ENCODE peak calls at places on chromosomes 12 and 14, in ten cellular contexts. W is tibial artery; H is EH; D is mucosa of gallbladder; J is testis; E is SJSA1; P is T47D; Z is choroid plexus epithelial cell; T is CD8-positive, alpha-beta T cell; K is ureter. U is an unnamed sample.

GRCh38 chr14:55846852-55847471 is 267.0 kb downstream of the KTN1 start:
- DNase-seq in W (peak), H (peak), D (no peak), J (no peak), E (peak), P (no peak), Z (no peak), T (no peak), K (peak), U (no peak)

GRCh38 chr14:22887990-22888378 is 5.0 kb downstream of the REM2 start:
- DNase-seq in W (no peak), H (no peak), D (no peak), J (no peak), E (no peak), P (no peak), Z (no peak), T (peak), K (no peak), U (peak)

GRCh38 chr12:42421844-42422779 is 96.1 kb downstream of the PPHLN1 start:
- DNase-seq in W (no peak), H (peak), D (no peak), J (no peak), E (no peak), P (no peak), Z (peak), T (no peak), K (no peak), U (no peak)

GRCh38 chr12:6333566-6333965 is 8.3 kb downstream of the TNFRSF1A start:
- DNase-seq in W (no peak), H (peak), D (no peak), J (no peak), E (peak), P (no peak), Z (peak), T (peak), K (no peak), U (no peak)

GRCh38 chr12:108316153-108316892 is 22.8 kb downstream of the CMKLR1 start:
- DNase-seq in W (no peak), H (no peak), D (no peak), J (no peak), E (no peak), P (no peak), Z (no peak), T (no peak), K (no peak), U (no peak)

GRCh38 chr14:22315336-22315735 is 273.7 kb downstream of the DAD1 start:
- DNase-seq in W (no peak), H (no peak), D (no peak), J (no peak), E (no peak), P (no peak), Z (no peak), T (no peak), K (no peak), U (no peak)

GRCh38 chr12:54273981-54274380 is 5.9 kb downstream of the CBX5 start:
- DNase-seq in W (no peak), H (no peak), D (no peak), J (no peak), E (no peak), P (no peak), Z (no peak), T (no peak), K (no peak), U (no peak)

GRCh38 chr14:93430319-93430801 is 379 bp upstream of the UNC79 start:
- DNase-seq in W (no peak), H (no peak), D (no peak), J (peak), E (no peak), P (peak), Z (peak), T (no peak), K (no peak), U (no peak)

GRCh38 chr12:1929985-1930815 is 11.7 kb upstream of the CACNA2D4 start:
- DNase-seq in W (no peak), H (no peak), D (no peak), J (peak), E (no peak), P (no peak), Z (no peak), T (no peak), K (peak), U (no peak)

GRCh38 chr14:80200093-80200492 is 11.2 kb downstream of the DIO2 start:
- DNase-seq in W (no peak), H (no peak), D (no peak), J (no peak), E (no peak), P (no peak), Z (no peak), T (no peak), K (no peak), U (no peak)

GRCh38 chr14:51806624-51807023 is 53.8 kb upstream of the GNG2 start:
- DNase-seq in W (no peak), H (no peak), D (no peak), J (no peak), E (no peak), P (no peak), Z (peak), T (no peak), K (no peak), U (no peak)

GRCh38 chr12:96882862-96883261 is 24.2 kb upstream of the NEDD1 start:
- DNase-seq in W (no peak), H (peak), D (no peak), J (no peak), E (peak), P (no peak), Z (peak), T (no peak), K (no peak), U (no peak)

GRCh38 chr14:77375164-77375950 is 1.5 kb downstream of the TMED8 start:
- DNase-seq in W (no peak), H (no peak), D (no peak), J (no peak), E (no peak), P (no peak), Z (no peak), T (no peak), K (no peak), U (no peak)

GRCh38 chr12:34401659-34402227 is 379.4 kb downstream of the ALG10 start:
- DNase-seq in W (peak), H (no peak), D (peak), J (peak), E (no peak), P (no peak), Z (no peak), T (peak), K (peak), U (no peak)

GRCh38 chr14:63542231-63542999 is 762 bp downstream of the PPP2R5E start:
- DNase-seq in W (no peak), H (peak), D (no peak), J (peak), E (peak), P (no peak), Z (no peak), T (no peak), K (no peak), U (peak)

GRCh38 chr14:101215266-101215665 is 311.7 kb upstream of the RTL1 start:
- DNase-seq in W (peak), H (no peak), D (no peak), J (no peak), E (no peak), P (no peak), Z (no peak), T (no peak), K (peak), U (no peak)

GRCh38 chr12:106495354-106495965 is 87.3 kb upstream of the RFX4 start:
- DNase-seq in W (no peak), H (no peak), D (no peak), J (no peak), E (no peak), P (no peak), Z (no peak), T (no peak), K (no peak), U (no peak)

GRCh38 chr12:93434305-93434704 is 7.4 kb downstream of the UBE2N start:
- DNase-seq in W (no peak), H (peak), D (no peak), J (no peak), E (no peak), P (no peak), Z (no peak), T (no peak), K (no peak), U (no peak)

GRCh38 chr12:120639771-120640721 is at the start of gene CABP1:
- DNase-seq in W (no peak), H (peak), D (no peak), J (no peak), E (no peak), P (peak), Z (no peak), T (peak), K (no peak), U (peak)

GRCh38 chr12:14216405-14217294 is 148.8 kb upstream of the ATF7IP start:
- DNase-seq in W (no peak), H (peak), D (no peak), J (no peak), E (peak), P (no peak), Z (peak), T (no peak), K (no peak), U (no peak)

GRCh38 chr14:89417111-89417468 is at the start of gene FOXN3:
- DNase-seq in W (peak), H (peak), D (peak), J (peak), E (peak), P (peak), Z (peak), T (peak), K (peak), U (peak)

GRCh38 chr12:100345020-100345767 is 11.7 kb upstream of the SLC17A8 start:
- DNase-seq in W (no peak), H (no peak), D (no peak), J (no peak), E (no peak), P (no peak), Z (no peak), T (no peak), K (no peak), U (no peak)

GRCh38 chr14:88385212-88386101 is at the start of gene SPATA7:
- DNase-seq in W (peak), H (peak), D (peak), J (peak), E (peak), P (peak), Z (peak), T (peak), K (peak), U (peak)

GRCh38 chr14:93970589-93970966 is 5.8 kb downstream of the ASB2 start:
- DNase-seq in W (no peak), H (no peak), D (no peak), J (no peak), E (no peak), P (peak), Z (no peak), T (peak), K (no peak), U (peak)

GRCh38 chr12:43102506-43103269 is 449.3 kb downstream of the ADAMTS20 start:
- DNase-seq in W (no peak), H (no peak), D (no peak), J (no peak), E (peak), P (no peak), Z (no peak), T (no peak), K (no peak), U (no peak)

GRCh38 chr12:130775953-130776856 is 60.1 kb upstream of the RIMBP2 start:
- DNase-seq in W (peak), H (peak), D (peak), J (peak), E (peak), P (peak), Z (peak), T (peak), K (peak), U (peak)

GRCh38 chr14:103267226-103267625 is 66.8 kb upstream of the EIF5 start:
- DNase-seq in W (no peak), H (no peak), D (no peak), J (no peak), E (no peak), P (no peak), Z (no peak), T (no peak), K (peak), U (no peak)

GRCh38 chr12:100733817-100734593 is 60.6 kb upstream of the ANO4 start:
- DNase-seq in W (no peak), H (peak), D (no peak), J (no peak), E (peak), P (no peak), Z (peak), T (no peak), K (no peak), U (no peak)

GRCh38 chr14:71324767-71325272 is 417.6 kb downstream of the PCNX1 start:
- DNase-seq in W (no peak), H (peak), D (peak), J (no peak), E (no peak), P (no peak), Z (peak), T (peak), K (no peak), U (peak)

GRCh38 chr14:52844262-52845060 is 53.1 kb upstream of the GNPNAT1 start:
- DNase-seq in W (peak), H (peak), D (no peak), J (no peak), E (no peak), P (no peak), Z (peak), T (no peak), K (no peak), U (no peak)

GRCh38 chr12:116145451-116145850 is 132.0 kb downstream of the MED13L start:
- DNase-seq in W (no peak), H (no peak), D (no peak), J (no peak), E (no peak), P (no peak), Z (no peak), T (no peak), K (no peak), U (no peak)

GRCh38 chr12:22657538-22657937 is 32.6 kb downstream of the ETNK1 start:
- DNase-seq in W (no peak), H (peak), D (no peak), J (no peak), E (no peak), P (no peak), Z (peak), T (no peak), K (no peak), U (no peak)

GRCh38 chr12:52037248-52037861 is 13.9 kb upstream of the NR4A1 start:
- DNase-seq in W (peak), H (peak), D (peak), J (peak), E (peak), P (no peak), Z (peak), T (no peak), K (peak), U (peak)

GRCh38 chr12:102527256-102527720 is 46.9 kb upstream of the IGF1 start:
- DNase-seq in W (no peak), H (peak), D (no peak), J (no peak), E (peak), P (no peak), Z (peak), T (no peak), K (no peak), U (no peak)

GRCh38 chr12:117497407-117497806 is 136.0 kb upstream of the NOS1 start:
- DNase-seq in W (no peak), H (no peak), D (no peak), J (no peak), E (no peak), P (no peak), Z (no peak), T (no peak), K (no peak), U (no peak)

U was measured in transverse colon.